ENCODE peak calls at places on chromosome 17, in eight cellular contexts. P is NCI-H2029 treated with DMSO at 0.1 percent for 48 hours, Y is fibroblast of pulmonary artery, S is adrenal gland, N is cardiac septum, T is HCT116, X is left cardiac atrium, R is NCI-H2081 treated with DMSO at 0.1 percent for 48 hours. U is an unnamed sample.
A peak's percentile ranks its signal among the peaks of the same experiment; 100 is the strongest.

GRCh38 chr17:74728702-74729075 is 8.4 kb upstream of the RAB37 start:
- DNase-seq in P (no peak), Y (no peak), S (no peak), N (no peak), T (no peak), X (no peak), R (no peak), U (no peak)

GRCh38 chr17:18236494-18236893 is 11.1 kb downstream of the LLGL1 start:
- DNase-seq in P (no peak), Y (no peak), S (no peak), N (no peak), T (no peak), X (no peak), R (no peak), U (no peak)

GRCh38 chr17:4327638-4328037 is 38.8 kb downstream of the UBE2G1 start:
- DNase-seq in P (no peak), Y (peak; percentile 33), S (no peak), N (no peak), T (peak; percentile 82), X (no peak), R (no peak), U (no peak)

GRCh38 chr17:82158825-82159224 is 53.8 kb downstream of the CCDC57 start:
- DNase-seq in P (no peak), Y (no peak), S (no peak), N (no peak), T (no peak), X (no peak), R (no peak), U (no peak)

GRCh38 chr17:79612468-79613194 is 1.8 kb upstream of the RBFOX3 start:
- DNase-seq in P (peak; percentile 2), Y (peak; percentile 26), S (peak; percentile 25), N (no peak), T (peak; percentile 63), X (no peak), R (no peak), U (peak; percentile 5)

GRCh38 chr17:49269356-49269755 is 38.8 kb upstream of the PHOSPHO1 start:
- DNase-seq in P (no peak), Y (no peak), S (no peak), N (no peak), T (no peak), X (no peak), R (no peak), U (no peak)

GRCh38 chr17:73613271-73613941 is 30.8 kb downstream of the SDK2 start:
- DNase-seq in P (no peak), Y (no peak), S (no peak), N (no peak), T (no peak), X (no peak), R (no peak), U (no peak)

GRCh38 chr17:65678534-65678933 is 117.1 kb upstream of the AXIN2 start:
- DNase-seq in P (no peak), Y (no peak), S (no peak), N (no peak), T (no peak), X (no peak), R (no peak), U (no peak)

GRCh38 chr17:77098884-77099545 is 41.8 kb upstream of the SEC14L1 start:
- DNase-seq in P (no peak), Y (peak; percentile 94), S (peak; percentile 79), N (no peak), T (no peak), X (no peak), R (no peak), U (no peak)

GRCh38 chr17:83025636-83026280 is 53.7 kb upstream of the METRNL start:
- DNase-seq in P (no peak), Y (no peak), S (peak; percentile 3), N (no peak), T (no peak), X (no peak), R (no peak), U (no peak)

GRCh38 chr17:59093702-59094231 is 12.9 kb downstream of the TRIM37 start:
- DNase-seq in P (no peak), Y (peak; percentile 98), S (peak; percentile 43), N (no peak), T (no peak), X (peak; percentile 55), R (no peak), U (no peak)

GRCh38 chr17:81550830-81551457 is 1.2 kb downstream of the FAAP100 start:
- DNase-seq in P (no peak), Y (no peak), S (no peak), N (peak; percentile 71), T (no peak), X (peak; percentile 24), R (no peak), U (no peak)

GRCh38 chr17:15261063-15261817 is 3.9 kb downstream of the PMP22 start:
- DNase-seq in P (no peak), Y (peak; percentile 67), S (peak; percentile 76), N (no peak), T (no peak), X (peak; percentile 67), R (no peak), U (no peak)

GRCh38 chr17:17579691-17580090 is 11.8 kb downstream of the PEMT start:
- DNase-seq in P (no peak), Y (no peak), S (no peak), N (no peak), T (no peak), X (no peak), R (no peak), U (no peak)

GRCh38 chr17:62713096-62713870 is 85.8 kb downstream of the MRC2 start:
- DNase-seq in P (no peak), Y (no peak), S (no peak), N (peak; percentile 61), T (no peak), X (no peak), R (no peak), U (no peak)

GRCh38 chr17:17236295-17237025 is 508 bp downstream of the FLCN start:
- DNase-seq in P (no peak), Y (peak; percentile 26), S (no peak), N (no peak), T (no peak), X (no peak), R (no peak), U (no peak)

GRCh38 chr17:59439711-59440110 is 108.3 kb downstream of the YPEL2 start:
- DNase-seq in P (no peak), Y (no peak), S (no peak), N (no peak), T (no peak), X (no peak), R (no peak), U (no peak)

GRCh38 chr17:44842748-44843147 is 4.9 kb upstream of the HIGD1B start:
- DNase-seq in P (no peak), Y (no peak), S (no peak), N (no peak), T (no peak), X (no peak), R (no peak), U (no peak)

GRCh38 chr17:62671553-62671952 is 44.1 kb downstream of the MRC2 start:
- DNase-seq in P (peak; percentile 46), Y (no peak), S (peak; percentile 45), N (no peak), T (no peak), X (no peak), R (no peak), U (no peak)

U was measured in activated T-cell treated with anti-CD3 and anti-CD28 coated beads for 1 hour.